ENCODE peak calls at places on chromosome 7, in seven cellular contexts. One of them, this sample, is unnamed.

GRCh38 chr7:115707236-115707635 is 323.3 kb downstream of the TFEC start:
- DNase-seq in Panc1: no peak
- DNase-seq in spleen: no peak
- DNase-seq in transverse colon: peak; percentile 14
- DNase-seq in HepG2: peak; percentile 30
- DNase-seq in HCT116: peak; percentile 66
- DNase-seq in GM12891: no peak
- DNase-seq in this sample: peak; percentile 71

GRCh38 chr7:141073173-141073640 is 657 bp upstream of the TMEM178B start:
- DNase-seq in Panc1: no peak
- DNase-seq in spleen: no peak
- DNase-seq in transverse colon: peak; percentile 9
- DNase-seq in HepG2: peak; percentile 3
- DNase-seq in HCT116: no peak
- DNase-seq in GM12891: peak; percentile 39
- DNase-seq in this sample: peak; percentile 78

GRCh38 chr7:128405345-128406146 is 4.2 kb downstream of the IMPDH1 start:
- DNase-seq in Panc1: no peak
- DNase-seq in spleen: peak; percentile 92
- DNase-seq in transverse colon: peak; percentile 70
- DNase-seq in HepG2: no peak
- DNase-seq in HCT116: no peak
- DNase-seq in GM12891: peak; percentile 75
- DNase-seq in this sample: peak; percentile 64

GRCh38 chr7:41921453-41921912 is 218.6 kb upstream of the INHBA start:
- DNase-seq in Panc1: no peak
- DNase-seq in spleen: no peak
- DNase-seq in transverse colon: no peak
- DNase-seq in HepG2: no peak
- DNase-seq in HCT116: no peak
- DNase-seq in GM12891: no peak
- DNase-seq in this sample: no peak

GRCh38 chr7:110484316-110484715 is 606.6 kb upstream of the LRRN3 start:
- DNase-seq in Panc1: no peak
- DNase-seq in spleen: no peak
- DNase-seq in transverse colon: no peak
- DNase-seq in HepG2: no peak
- DNase-seq in HCT116: no peak
- DNase-seq in GM12891: no peak
- DNase-seq in this sample: no peak

GRCh38 chr7:108358553-108358952 is 97.7 kb downstream of the NRCAM start:
- DNase-seq in Panc1: peak; percentile 27
- DNase-seq in spleen: no peak
- DNase-seq in transverse colon: no peak
- DNase-seq in HepG2: peak; percentile 98
- DNase-seq in HCT116: no peak
- DNase-seq in GM12891: no peak
- DNase-seq in this sample: peak; percentile 32

GRCh38 chr7:149682038-149682437 is 91.3 kb downstream of the ZNF467 start:
- DNase-seq in Panc1: no peak
- DNase-seq in spleen: no peak
- DNase-seq in transverse colon: no peak
- DNase-seq in HepG2: no peak
- DNase-seq in HCT116: no peak
- DNase-seq in GM12891: no peak
- DNase-seq in this sample: peak; percentile 26

GRCh38 chr7:81833401-81833800 is 63.6 kb upstream of the HGF start:
- DNase-seq in Panc1: no peak
- DNase-seq in spleen: no peak
- DNase-seq in transverse colon: no peak
- DNase-seq in HepG2: no peak
- DNase-seq in HCT116: no peak
- DNase-seq in GM12891: no peak
- DNase-seq in this sample: no peak

GRCh38 chr7:68025363-68025762 is 1028.7 kb downstream of the TYW1 start:
- DNase-seq in Panc1: no peak
- DNase-seq in spleen: no peak
- DNase-seq in transverse colon: no peak
- DNase-seq in HepG2: no peak
- DNase-seq in HCT116: no peak
- DNase-seq in GM12891: no peak
- DNase-seq in this sample: no peak

GRCh38 chr7:130951303-130951975 is 217.4 kb upstream of the KLF14 start:
- DNase-seq in Panc1: no peak
- DNase-seq in spleen: no peak
- DNase-seq in transverse colon: no peak
- DNase-seq in HepG2: no peak
- DNase-seq in HCT116: no peak
- DNase-seq in GM12891: no peak
- DNase-seq in this sample: no peak

GRCh38 chr7:129845972-129846327 is 106.8 kb downstream of the UBE2H start:
- DNase-seq in Panc1: peak; percentile 43
- DNase-seq in spleen: no peak
- DNase-seq in transverse colon: no peak
- DNase-seq in HepG2: no peak
- DNase-seq in HCT116: peak; percentile 76
- DNase-seq in GM12891: no peak
- DNase-seq in this sample: no peak

GRCh38 chr7:71443197-71443542 is 311.2 kb downstream of the GALNT17 start:
- DNase-seq in Panc1: no peak
- DNase-seq in spleen: no peak
- DNase-seq in transverse colon: no peak
- DNase-seq in HepG2: no peak
- DNase-seq in HCT116: no peak
- DNase-seq in GM12891: no peak
- DNase-seq in this sample: peak; percentile 10

GRCh38 chr7:90626011-90626410 is 29.9 kb downstream of the CDK14 start:
- DNase-seq in Panc1: no peak
- DNase-seq in spleen: no peak
- DNase-seq in transverse colon: no peak
- DNase-seq in HepG2: no peak
- DNase-seq in HCT116: no peak
- DNase-seq in GM12891: no peak
- DNase-seq in this sample: peak; percentile 56

GRCh38 chr7:43582503-43583423 is at the start of gene STK17A:
- DNase-seq in Panc1: peak; percentile 82
- DNase-seq in spleen: peak; percentile 100
- DNase-seq in transverse colon: peak; percentile 95
- DNase-seq in HepG2: peak; percentile 88
- DNase-seq in HCT116: peak; percentile 83
- DNase-seq in GM12891: peak; percentile 72
- DNase-seq in this sample: peak; percentile 98

GRCh38 chr7:52715701-52716100 is 319.7 kb upstream of the POM121L12 start:
- DNase-seq in Panc1: no peak
- DNase-seq in spleen: no peak
- DNase-seq in transverse colon: no peak
- DNase-seq in HepG2: no peak
- DNase-seq in HCT116: no peak
- DNase-seq in GM12891: no peak
- DNase-seq in this sample: no peak

GRCh38 chr7:47573758-47574472 is 8.0 kb downstream of the TNS3 start:
- DNase-seq in Panc1: no peak
- DNase-seq in spleen: no peak
- DNase-seq in transverse colon: no peak
- DNase-seq in HepG2: peak; percentile 82
- DNase-seq in HCT116: no peak
- DNase-seq in GM12891: no peak
- DNase-seq in this sample: no peak

GRCh38 chr7:20514364-20514763 is 101.1 kb upstream of the ABCB5 start:
- DNase-seq in Panc1: no peak
- DNase-seq in spleen: no peak
- DNase-seq in transverse colon: no peak
- DNase-seq in HepG2: no peak
- DNase-seq in HCT116: no peak
- DNase-seq in GM12891: no peak
- DNase-seq in this sample: no peak

GRCh38 chr7:87475359-87476178 is at the start of gene ABCB4:
- DNase-seq in Panc1: no peak
- DNase-seq in spleen: peak; percentile 84
- DNase-seq in transverse colon: peak; percentile 10
- DNase-seq in HepG2: no peak
- DNase-seq in HCT116: no peak
- DNase-seq in GM12891: peak; percentile 12
- DNase-seq in this sample: peak; percentile 39

GRCh38 chr7:148626828-148627227 is 36.3 kb downstream of the C7orf33 start:
- DNase-seq in Panc1: no peak
- DNase-seq in spleen: no peak
- DNase-seq in transverse colon: no peak
- DNase-seq in HepG2: no peak
- DNase-seq in HCT116: no peak
- DNase-seq in GM12891: no peak
- DNase-seq in this sample: no peak

GRCh38 chr7:132169730-132170129 is 406.5 kb downstream of the PLXNA4 start:
- DNase-seq in Panc1: no peak
- DNase-seq in spleen: no peak
- DNase-seq in transverse colon: no peak
- DNase-seq in HepG2: no peak
- DNase-seq in HCT116: no peak
- DNase-seq in GM12891: no peak
- DNase-seq in this sample: peak; percentile 49

GRCh38 chr7:152081088-152081487 is 55.6 kb downstream of the GALNT11 start:
- DNase-seq in Panc1: no peak
- DNase-seq in spleen: no peak
- DNase-seq in transverse colon: no peak
- DNase-seq in HepG2: peak; percentile 95
- DNase-seq in HCT116: no peak
- DNase-seq in GM12891: no peak
- DNase-seq in this sample: no peak

DNA sequence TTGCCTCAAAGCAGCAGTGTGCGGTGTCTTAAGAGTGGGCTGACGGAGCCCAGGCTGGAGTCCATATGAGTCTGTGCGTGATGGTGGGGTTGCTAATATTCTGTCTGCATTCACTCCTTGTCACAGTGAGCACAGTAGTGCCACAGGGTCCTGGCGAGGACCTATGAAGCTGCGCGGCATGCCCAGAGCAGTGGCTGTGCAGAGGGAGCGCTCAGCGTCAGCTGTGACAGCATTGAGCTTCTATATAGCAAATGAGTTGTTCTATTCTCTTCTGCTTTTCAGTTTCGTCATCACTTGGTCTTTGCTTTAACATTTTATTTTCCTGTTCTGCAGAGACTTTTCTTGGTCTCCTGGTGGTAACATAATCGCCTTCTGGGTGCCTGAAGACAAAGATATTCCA is 14.5 kb downstream of the EIF3B start:
- DNase-seq in Panc1: no peak
- DNase-seq in spleen: no peak
- DNase-seq in transverse colon: no peak
- DNase-seq in HepG2: no peak
- DNase-seq in HCT116: no peak
- DNase-seq in GM12891: no peak
- DNase-seq in this sample: no peak
- TF ChIP-seq POLR2AphosphoS5 in Panc1: no peak
- TF ChIP-seq POLR2AphosphoS5 in spleen: peak; percentile 22
- TF ChIP-seq POLR2AphosphoS5 in transverse colon: no peak
- TF ChIP-seq POLR2AphosphoS5 in HepG2: no peak
- TF ChIP-seq POLR2AphosphoS5 in HCT116: no peak
- TF ChIP-seq POLR2AphosphoS5 in GM12891: no peak
- TF ChIP-seq POLR2AphosphoS5 in this sample: no peak

DNA sequence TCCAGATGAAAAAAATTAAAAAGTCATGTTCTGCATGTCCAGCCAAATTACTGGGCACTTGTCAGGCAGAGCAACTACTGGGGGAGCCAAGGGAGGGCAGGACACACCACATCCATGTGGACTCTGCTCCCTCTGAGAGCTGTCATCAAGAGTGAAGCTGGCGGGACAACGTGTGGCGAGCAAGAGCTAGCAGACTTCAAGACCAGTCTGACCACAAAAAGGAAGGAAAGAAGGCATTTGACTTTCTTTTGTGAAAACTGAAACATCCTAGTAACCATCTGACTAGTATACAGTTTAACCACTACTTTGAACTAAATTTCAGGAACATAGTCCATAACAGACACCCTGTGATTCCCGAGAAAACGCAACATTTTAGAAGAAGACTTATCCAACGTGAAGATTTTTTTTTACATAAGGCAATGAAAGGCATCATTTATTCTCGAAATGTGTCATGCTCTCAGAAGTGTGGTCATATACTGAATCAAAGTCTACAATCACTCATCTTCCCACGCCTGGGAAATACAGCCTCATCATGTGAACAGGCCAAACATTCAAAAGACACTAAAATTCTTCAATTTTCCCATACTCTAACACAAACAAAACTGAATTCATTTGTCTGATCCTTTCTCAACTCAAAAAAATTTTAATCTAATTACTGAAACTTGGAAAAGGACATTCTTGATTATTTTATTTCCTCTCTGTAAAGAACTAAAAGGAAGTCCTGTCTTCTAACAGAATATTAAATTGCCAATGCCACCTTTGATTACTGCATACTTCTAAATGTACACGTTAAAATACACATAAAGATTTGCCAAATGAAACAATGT is 15.5 kb downstream of the CYTH3 start:
- DNase-seq in Panc1: no peak
- DNase-seq in spleen: peak; percentile 47
- DNase-seq in transverse colon: peak; percentile 22
- DNase-seq in HepG2: peak; percentile 36
- DNase-seq in HCT116: no peak
- DNase-seq in GM12891: no peak
- DNase-seq in this sample: no peak
- TF ChIP-seq POLR2AphosphoS5 in Panc1: no peak
- TF ChIP-seq POLR2AphosphoS5 in spleen: no peak
- TF ChIP-seq POLR2AphosphoS5 in transverse colon: no peak
- TF ChIP-seq POLR2AphosphoS5 in HepG2: no peak
- TF ChIP-seq POLR2AphosphoS5 in HCT116: no peak
- TF ChIP-seq POLR2AphosphoS5 in GM12891: peak; percentile 80
- TF ChIP-seq POLR2AphosphoS5 in this sample: no peak

GRCh38 chr7:92720604-92721350 is 115.6 kb downstream of the CDK6 start:
- DNase-seq in Panc1: no peak
- DNase-seq in spleen: no peak
- DNase-seq in transverse colon: no peak
- DNase-seq in HepG2: no peak
- DNase-seq in HCT116: no peak
- DNase-seq in GM12891: no peak
- DNase-seq in this sample: no peak

GRCh38 chr7:92723205-92723604 is 113.2 kb downstream of the CDK6 start:
- DNase-seq in Panc1: no peak
- DNase-seq in spleen: no peak
- DNase-seq in transverse colon: no peak
- DNase-seq in HepG2: no peak
- DNase-seq in HCT116: no peak
- DNase-seq in GM12891: no peak
- DNase-seq in this sample: no peak

GRCh38 chr7:92725161-92725925 is 111.0 kb downstream of the CDK6 start:
- DNase-seq in Panc1: no peak
- DNase-seq in spleen: no peak
- DNase-seq in transverse colon: no peak
- DNase-seq in HepG2: no peak
- DNase-seq in HCT116: no peak
- DNase-seq in GM12891: no peak
- DNase-seq in this sample: no peak

GRCh38 chr7:92722541-92722940 is 113.8 kb downstream of the CDK6 start:
- DNase-seq in Panc1: no peak
- DNase-seq in spleen: no peak
- DNase-seq in transverse colon: no peak
- DNase-seq in HepG2: no peak
- DNase-seq in HCT116: no peak
- DNase-seq in GM12891: no peak
- DNase-seq in this sample: no peak

GRCh38 chr7:92723978-92724377 is 112.4 kb downstream of the CDK6 start:
- DNase-seq in Panc1: no peak
- DNase-seq in spleen: no peak
- DNase-seq in transverse colon: no peak
- DNase-seq in HepG2: no peak
- DNase-seq in HCT116: no peak
- DNase-seq in GM12891: no peak
- DNase-seq in this sample: peak; percentile 72
- TF ChIP-seq POLR2AphosphoS5 in Panc1: no peak
- TF ChIP-seq POLR2AphosphoS5 in spleen: no peak
- TF ChIP-seq POLR2AphosphoS5 in transverse colon: no peak
- TF ChIP-seq POLR2AphosphoS5 in HepG2: no peak
- TF ChIP-seq POLR2AphosphoS5 in HCT116: no peak
- TF ChIP-seq POLR2AphosphoS5 in GM12891: no peak
- TF ChIP-seq POLR2AphosphoS5 in this sample: no peak

GRCh38 chr7:50556247-50556976 is 8.8 kb downstream of the DDC start:
- DNase-seq in Panc1: no peak
- DNase-seq in spleen: no peak
- DNase-seq in transverse colon: peak; percentile 60
- DNase-seq in HepG2: peak; percentile 75
- DNase-seq in HCT116: no peak
- DNase-seq in GM12891: no peak
- DNase-seq in this sample: no peak
- TF ChIP-seq POLR2AphosphoS5 in Panc1: no peak
- TF ChIP-seq POLR2AphosphoS5 in spleen: no peak
- TF ChIP-seq POLR2AphosphoS5 in transverse colon: no peak
- TF ChIP-seq POLR2AphosphoS5 in HepG2: no peak
- TF ChIP-seq POLR2AphosphoS5 in HCT116: no peak
- TF ChIP-seq POLR2AphosphoS5 in GM12891: no peak
- TF ChIP-seq POLR2AphosphoS5 in this sample: no peak